ENCODE peak calls at places on chromosomes 11 and 22, in six cellular contexts. One of them, this sample, is unnamed.

GRCh38 chr11:69040051-69040450 is 8.7 kb upstream of the TPCN2 start:
- DNase-seq in GM23248: no peak
- DNase-seq in mesenchymal stem cell: no peak
- DNase-seq in IMR-90: no peak
- DNase-seq in neuronal stem cell: no peak
- DNase-seq in PC-3: no peak
- DNase-seq in this sample: no peak

GRCh38 chr11:35689081-35689996 is 26.8 kb downstream of the TRIM44 start:
- DNase-seq in PC-3: no peak
- DNase-seq in IMR-90: no peak
- DNase-seq in mesenchymal stem cell: no peak
- DNase-seq in neuronal stem cell: no peak
- DNase-seq in GM23248: no peak
- DNase-seq in this sample: no peak

GRCh38 chr11:93844568-93844967 is 5.8 kb downstream of the VSTM5 start:
- DNase-seq in neuronal stem cell: no peak
- DNase-seq in IMR-90: no peak
- DNase-seq in GM23248: no peak
- DNase-seq in mesenchymal stem cell: no peak
- DNase-seq in PC-3: peak
- DNase-seq in this sample: no peak

GRCh38 chr11:111982019-111982464 is 43.2 kb upstream of the DLAT start:
- DNase-seq in IMR-90: peak
- DNase-seq in mesenchymal stem cell: peak
- DNase-seq in PC-3: peak
- DNase-seq in neuronal stem cell: peak
- DNase-seq in GM23248: peak
- DNase-seq in this sample: no peak

GRCh38 chr11:31417357-31417756 is 47.7 kb downstream of the DNAJC24 start:
- DNase-seq in GM23248: no peak
- DNase-seq in IMR-90: no peak
- DNase-seq in mesenchymal stem cell: no peak
- DNase-seq in PC-3: no peak
- DNase-seq in neuronal stem cell: no peak
- DNase-seq in this sample: no peak

GRCh38 chr11:78967811-78968210 is 393.1 kb upstream of the NARS2 start:
- DNase-seq in GM23248: no peak
- DNase-seq in PC-3: no peak
- DNase-seq in neuronal stem cell: no peak
- DNase-seq in IMR-90: no peak
- DNase-seq in mesenchymal stem cell: no peak
- DNase-seq in this sample: no peak

GRCh38 chr22:49079743-49080500 is 747.8 kb downstream of the BRD1 start:
- DNase-seq in PC-3: no peak
- DNase-seq in IMR-90: no peak
- DNase-seq in mesenchymal stem cell: no peak
- DNase-seq in neuronal stem cell: no peak
- DNase-seq in GM23248: no peak
- DNase-seq in this sample: peak

GRCh38 chr11:115126515-115127208 is 377.6 kb downstream of the CADM1 start:
- DNase-seq in neuronal stem cell: no peak
- DNase-seq in PC-3: no peak
- DNase-seq in GM23248: no peak
- DNase-seq in IMR-90: no peak
- DNase-seq in mesenchymal stem cell: no peak
- DNase-seq in this sample: no peak

GRCh38 chr11:9726313-9727022 is 62.6 kb downstream of the SWAP70 start:
- DNase-seq in IMR-90: peak
- DNase-seq in neuronal stem cell: no peak
- DNase-seq in mesenchymal stem cell: peak
- DNase-seq in GM23248: peak
- DNase-seq in PC-3: peak
- DNase-seq in this sample: no peak

GRCh38 chr22:16933274-16933923 is 74.6 kb downstream of the GAB4 start:
- DNase-seq in neuronal stem cell: no peak
- DNase-seq in GM23248: no peak
- DNase-seq in IMR-90: no peak
- DNase-seq in mesenchymal stem cell: no peak
- DNase-seq in PC-3: no peak
- DNase-seq in this sample: no peak

GRCh38 chr22:38927033-38927789 is 30.2 kb upstream of the APOBEC3A start:
- DNase-seq in mesenchymal stem cell: peak
- DNase-seq in IMR-90: peak
- DNase-seq in neuronal stem cell: peak
- DNase-seq in PC-3: no peak
- DNase-seq in GM23248: peak
- DNase-seq in this sample: peak

GRCh38 chr11:1086171-1087102 is 11.8 kb downstream of the MUC2 start:
- DNase-seq in neuronal stem cell: no peak
- DNase-seq in IMR-90: no peak
- DNase-seq in mesenchymal stem cell: no peak
- DNase-seq in GM23248: no peak
- DNase-seq in PC-3: no peak
- DNase-seq in this sample: peak

GRCh38 chr11:85310479-85310878 is 316.7 kb downstream of the DLG2 start:
- DNase-seq in PC-3: no peak
- DNase-seq in mesenchymal stem cell: no peak
- DNase-seq in GM23248: no peak
- DNase-seq in neuronal stem cell: no peak
- DNase-seq in IMR-90: no peak
- DNase-seq in this sample: no peak

GRCh38 chr11:77020751-77021150 is 13.4 kb upstream of the B3GNT6 start:
- DNase-seq in mesenchymal stem cell: peak
- DNase-seq in PC-3: no peak
- DNase-seq in GM23248: no peak
- DNase-seq in IMR-90: no peak
- DNase-seq in neuronal stem cell: no peak
- DNase-seq in this sample: no peak

GRCh38 chr22:30947821-30948454 is 20.6 kb downstream of the MORC2 start:
- DNase-seq in mesenchymal stem cell: peak
- DNase-seq in PC-3: peak
- DNase-seq in IMR-90: peak
- DNase-seq in neuronal stem cell: peak
- DNase-seq in GM23248: peak
- DNase-seq in this sample: no peak

GRCh38 chr11:116446048-116446399 is 326.8 kb downstream of the BUD13 start:
- DNase-seq in IMR-90: no peak
- DNase-seq in mesenchymal stem cell: no peak
- DNase-seq in neuronal stem cell: no peak
- DNase-seq in GM23248: no peak
- DNase-seq in PC-3: peak
- DNase-seq in this sample: no peak

GRCh38 chr11:10604340-10604748 is 35.9 kb upstream of the LYVE1 start:
- DNase-seq in GM23248: peak
- DNase-seq in IMR-90: peak
- DNase-seq in neuronal stem cell: no peak
- DNase-seq in PC-3: no peak
- DNase-seq in mesenchymal stem cell: peak
- DNase-seq in this sample: peak

GRCh38 chr11:11422291-11423128 is 69.5 kb upstream of the CSNK2A3 start:
- DNase-seq in mesenchymal stem cell: no peak
- DNase-seq in PC-3: peak
- DNase-seq in neuronal stem cell: no peak
- DNase-seq in GM23248: peak
- DNase-seq in IMR-90: no peak
- DNase-seq in this sample: no peak

GRCh38 chr11:82195251-82195650 is 538.4 kb downstream of the FAM181B start:
- DNase-seq in PC-3: no peak
- DNase-seq in IMR-90: no peak
- DNase-seq in mesenchymal stem cell: no peak
- DNase-seq in neuronal stem cell: no peak
- DNase-seq in GM23248: peak
- DNase-seq in this sample: no peak

GRCh38 chr11:11148104-11148509 is 204.9 kb downstream of the CSNK2A3 start:
- DNase-seq in neuronal stem cell: no peak
- DNase-seq in GM23248: peak
- DNase-seq in IMR-90: peak
- DNase-seq in mesenchymal stem cell: peak
- DNase-seq in PC-3: peak
- DNase-seq in this sample: peak

GRCh38 chr11:19674420-19674819 is 38.2 kb upstream of the NAV2 start:
- DNase-seq in GM23248: no peak
- DNase-seq in IMR-90: no peak
- DNase-seq in PC-3: no peak
- DNase-seq in mesenchymal stem cell: no peak
- DNase-seq in neuronal stem cell: no peak
- DNase-seq in this sample: no peak
- H3K9ac ChIP-seq in GM23248: no peak
- H3K9ac ChIP-seq in IMR-90: no peak
- H3K9ac ChIP-seq in PC-3: no peak
- H3K9ac ChIP-seq in mesenchymal stem cell: peak
- H3K9ac ChIP-seq in neuronal stem cell: no peak
- H3K9ac ChIP-seq in this sample: no peak

GRCh38 chr22:40818747-40819662 is at the start of gene SLC25A17:
- DNase-seq in IMR-90: peak
- DNase-seq in PC-3: peak
- DNase-seq in mesenchymal stem cell: peak
- DNase-seq in neuronal stem cell: peak
- DNase-seq in GM23248: peak
- DNase-seq in this sample: peak
- H3K9ac ChIP-seq in IMR-90: peak
- H3K9ac ChIP-seq in PC-3: peak
- H3K9ac ChIP-seq in mesenchymal stem cell: peak
- H3K9ac ChIP-seq in neuronal stem cell: peak
- H3K9ac ChIP-seq in GM23248: peak
- H3K9ac ChIP-seq in this sample: peak

GRCh38 chr22:46627806-46628482 is 7.8 kb downstream of the GRAMD4 start:
- DNase-seq in IMR-90: no peak
- DNase-seq in GM23248: no peak
- DNase-seq in neuronal stem cell: no peak
- DNase-seq in mesenchymal stem cell: no peak
- DNase-seq in PC-3: no peak
- DNase-seq in this sample: peak
- H3K9ac ChIP-seq in IMR-90: no peak
- H3K9ac ChIP-seq in GM23248: no peak
- H3K9ac ChIP-seq in neuronal stem cell: no peak
- H3K9ac ChIP-seq in mesenchymal stem cell: no peak
- H3K9ac ChIP-seq in PC-3: no peak
- H3K9ac ChIP-seq in this sample: no peak

GRCh38 chr11:57512646-57513445 is 2.7 kb downstream of the SLC43A1 start:
- DNase-seq in PC-3: no peak
- DNase-seq in mesenchymal stem cell: no peak
- DNase-seq in neuronal stem cell: no peak
- DNase-seq in IMR-90: no peak
- DNase-seq in GM23248: peak
- DNase-seq in this sample: no peak
- H3K9ac ChIP-seq in PC-3: no peak
- H3K9ac ChIP-seq in mesenchymal stem cell: no peak
- H3K9ac ChIP-seq in neuronal stem cell: no peak
- H3K9ac ChIP-seq in IMR-90: no peak
- H3K9ac ChIP-seq in GM23248: no peak
- H3K9ac ChIP-seq in this sample: no peak